ENCODE peak calls at places on chromosomes 5 and 9, in eight cellular contexts. X is HT1080, H is RPMI8226, G is NCI-H1417 treated with DMSO at 0.1 percent for 48 hours, K is NCI-H1694, Z is heart right ventricle, D is endodermal cell, A is AG04449. E is an unnamed sample.
A peak's percentile ranks its signal among the peaks of the same experiment; 100 is the strongest.

GRCh38 chr5:177311361-177311722 is 356 bp downstream of the MXD3 start:
- DNase-seq in K (no peak), G (no peak), A (no peak), D (no peak), H (peak; percentile 38), X (no peak), Z (no peak), E (no peak)

GRCh38 chr5:72467987-72468386 is 39.2 kb downstream of the ZNF366 start:
- DNase-seq in G (no peak), A (no peak), X (peak; percentile 73), K (no peak), H (no peak), Z (no peak), D (no peak), E (no peak)

GRCh38 chr5:168649306-168649705 is 70.1 kb upstream of the PANK3 start:
- DNase-seq in X (peak; percentile 31), G (no peak), Z (no peak), K (no peak), H (no peak), D (no peak), A (no peak), E (peak; percentile 12)

GRCh38 chr5:37668524-37669047 is 171.3 kb downstream of the GDNF start:
- DNase-seq in H (no peak), X (peak; percentile 97), G (no peak), D (peak; percentile 66), A (peak; percentile 85), Z (peak; percentile 54), K (no peak), E (no peak)

GRCh38 chr9:37251452-37251851 is 131.1 kb downstream of the ZCCHC7 start:
- DNase-seq in X (no peak), Z (no peak), G (no peak), D (peak; percentile 67), K (no peak), A (no peak), H (no peak), E (no peak)

GRCh38 chr5:17381926-17382325 is 116.1 kb upstream of the TAF11L2 start:
- DNase-seq in Z (peak; percentile 36), G (no peak), K (no peak), D (no peak), A (no peak), X (no peak), H (no peak), E (no peak)

GRCh38 chr5:174504266-174504726 is 220.1 kb upstream of the MSX2 start:
- DNase-seq in K (no peak), Z (no peak), D (no peak), X (peak; percentile 41), A (no peak), G (no peak), H (no peak), E (no peak)

GRCh38 chr5:61401726-61402125 is 69.7 kb downstream of the ZSWIM6 start:
- DNase-seq in Z (peak; percentile 11), A (peak; percentile 31), X (peak; percentile 34), K (no peak), H (peak; percentile 47), D (no peak), G (no peak), E (no peak)

GRCh38 chr9:2523601-2524000 is 98.0 kb upstream of the VLDLR start:
- DNase-seq in X (no peak), D (no peak), Z (no peak), G (no peak), K (no peak), A (no peak), H (no peak), E (no peak)

GRCh38 chr5:14292766-14293165 is 149.6 kb downstream of the TRIO start:
- DNase-seq in G (no peak), Z (no peak), D (no peak), A (no peak), K (no peak), X (no peak), H (no peak), E (no peak)

E was measured in activated CD4-positive, alpha-beta memory T cell treated with anti-CD3 and anti-CD28 coated beads for 36 hours.